ENCODE peak calls at places on chromosomes 3 and 15, in four cellular contexts. C is HepG2, K is A549, I is K562. Y is an unnamed sample.

GRCh38 chr15:64216722-64217428 is 54.1 kb upstream of the PPIB start:
- DNase-seq in C (peak; percentile 97), I (peak; percentile 71), K (no peak), Y (no peak)

GRCh38 chr15:84785053-84785452 is 32.1 kb upstream of the ALPK3 start:
- DNase-seq in K (no peak), C (no peak), I (peak; percentile 46), Y (no peak)

GRCh38 chr3:179297971-179298725 is 24.7 kb upstream of the ZNF639 start:
- DNase-seq in K (no peak), I (no peak), C (no peak), Y (no peak)

GRCh38 chr15:52642386-52643361 is 36.5 kb downstream of the ATOSA start:
- DNase-seq in K (no peak), I (no peak), C (no peak), Y (no peak)

GRCh38 chr3:187504435-187504834 is 136.2 kb downstream of the RTP4 start:
- DNase-seq in C (no peak), K (no peak), I (no peak), Y (no peak)

GRCh38 chr3:13451301-13451673 is 28.8 kb upstream of the HDAC11 start:
- DNase-seq in I (no peak), K (no peak), C (no peak), Y (peak; percentile 19)

GRCh38 chr3:193016437-193016887 is 98.8 kb upstream of the MB21D2 start:
- DNase-seq in I (no peak), K (no peak), C (no peak), Y (peak; percentile 18)

GRCh38 chr15:59997070-59997701 is 6.9 kb upstream of the FOXB1 start:
- DNase-seq in K (no peak), C (no peak), I (peak; percentile 47), Y (peak; percentile 96)

GRCh38 chr3:136078421-136079364 is 113.2 kb downstream of the PPP2R3A start:
- DNase-seq in K (peak; percentile 6), I (no peak), C (peak; percentile 4), Y (no peak)

GRCh38 chr3:46019707-46020106 is 7.6 kb downstream of the XCR1 start:
- DNase-seq in C (no peak), K (no peak), I (no peak), Y (no peak)

GRCh38 chr15:25541228-25541627 is 102.4 kb upstream of the UBE3A start:
- DNase-seq in I (no peak), C (no peak), K (no peak), Y (no peak)

GRCh38 chr3:159322322-159322939 is 520.6 kb downstream of the MFSD1 start:
- DNase-seq in K (peak; percentile 44), I (peak; percentile 29), C (peak; percentile 7), Y (peak; percentile 83)
- TF ChIP-seq MAX in K (no peak), I (no peak), C (no peak), Y (no peak)

DNA sequence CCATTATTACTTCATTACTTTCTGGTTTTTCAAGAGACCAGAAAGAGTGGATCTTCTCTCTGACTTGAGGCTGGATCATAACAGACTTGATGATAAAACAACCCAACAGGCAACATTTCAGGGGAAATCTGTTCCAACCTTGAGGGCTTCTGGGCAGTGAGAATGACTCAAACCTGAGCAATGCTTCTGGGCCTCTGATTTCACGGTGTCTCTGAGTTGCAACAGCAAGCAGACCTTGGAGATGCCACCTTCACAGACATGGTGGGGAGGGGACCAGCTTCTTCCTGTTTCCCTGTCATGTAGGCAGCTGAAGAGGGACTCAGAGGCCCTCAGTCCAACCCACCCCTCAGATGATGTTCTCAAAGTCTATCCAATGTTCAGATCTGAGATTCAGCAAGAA is 104.0 kb downstream of the ABHD5 start:
- DNase-seq in K (no peak), C (no peak), I (no peak), Y (no peak)
- TF ChIP-seq NR3C1 in K (no peak), C (no peak), I (no peak), Y (no peak)

GRCh38 chr15:67244966-67245478 is 9.4 kb downstream of the AAGAB start:
- DNase-seq in C (no peak), I (no peak), K (no peak), Y (no peak)

GRCh38 chr15:67253103-67253502 is 1.4 kb downstream of the AAGAB start:
- DNase-seq in C (no peak), K (no peak), I (no peak), Y (no peak)

GRCh38 chr15:67251318-67251717 is 3.1 kb downstream of the AAGAB start:
- DNase-seq in C (no peak), K (no peak), I (no peak), Y (no peak)

GRCh38 chr15:67249830-67250229 is 4.6 kb downstream of the AAGAB start:
- DNase-seq in C (no peak), K (no peak), I (no peak), Y (no peak)

DNA sequence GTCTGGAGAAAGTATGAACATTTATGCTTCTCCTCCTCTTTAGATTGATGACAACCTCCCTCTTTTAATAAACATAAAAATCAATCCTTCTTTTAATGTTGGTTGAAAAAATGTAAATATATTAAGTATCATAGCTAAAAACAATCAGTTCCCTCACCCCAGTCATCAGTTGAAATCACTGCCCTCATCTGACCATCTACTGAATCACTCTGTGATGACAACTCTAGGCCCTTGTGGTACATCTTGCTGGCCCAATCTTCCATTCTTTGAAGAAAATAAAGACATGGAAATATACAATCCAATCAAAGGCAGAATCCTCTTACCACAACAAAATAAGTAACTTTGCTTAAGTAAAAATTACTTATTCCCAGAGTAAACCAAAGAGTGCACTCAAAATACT is 6.4 kb downstream of the AAGAB start:
- DNase-seq in K (no peak), I (no peak), C (no peak), Y (no peak)
- TF ChIP-seq CTCF in K (no peak), I (no peak), C (no peak), Y (no peak)

GRCh38 chr3:132347811-132348210 is 30.6 kb downstream of the ACP3 start:
- DNase-seq in I (no peak), C (no peak), K (no peak), Y (no peak)
- TF ChIP-seq MAX in I (no peak), C (no peak), K (no peak), Y (no peak)

DNA sequence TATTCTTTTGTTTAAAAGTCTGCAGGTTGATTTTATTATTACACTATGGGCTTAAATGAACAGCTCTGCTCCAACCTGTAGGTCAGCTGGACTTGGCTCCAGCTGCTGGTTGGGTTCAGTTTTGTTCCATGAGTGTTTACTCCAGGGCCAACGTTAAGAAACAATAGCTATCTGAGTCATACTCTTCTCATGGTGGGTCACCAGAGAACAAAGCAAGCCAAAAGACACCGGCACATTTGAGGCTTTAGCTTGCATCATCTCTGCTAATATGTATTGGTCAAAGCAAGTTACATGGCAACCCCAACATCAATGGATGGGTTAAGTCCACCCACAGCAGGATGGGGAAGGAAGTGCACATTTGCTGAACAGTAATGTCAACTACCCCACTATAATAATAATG is 249.8 kb upstream of the SLCO3A1 start:
- DNase-seq in I (no peak), K (no peak), C (no peak), Y (no peak)
- TF ChIP-seq NR3C1 in I (no peak), K (no peak), C (no peak), Y (no peak)

Y was measured in WTC11.